ENCODE peak calls at places on chromosomes 16 and 17, in five cellular contexts. E is OCI-LY7, Z is AG04450, G is AG04449, I is right lobe of liver. T is an unnamed sample.

GRCh38 chr16:11675561-11676511 is 7.6 kb downstream of the SNN start:
- DNase-seq in E (no peak), Z (no peak), G (no peak), I (peak; percentile 89), T (no peak)

GRCh38 chr17:4003501-4004421 is 39.5 kb upstream of the ATP2A3 start:
- DNase-seq in E (no peak), Z (no peak), G (no peak), I (peak; percentile 82), T (no peak)

GRCh38 chr16:10552998-10553491 is 27.4 kb downstream of the EMP2 start:
- DNase-seq in E (peak; percentile 76), Z (no peak), G (no peak), I (peak; percentile 30), T (no peak)

GRCh38 chr16:31874354-31875111 is 926 bp downstream of the ZNF267 start:
- DNase-seq in E (peak; percentile 67), Z (no peak), G (no peak), I (no peak), T (no peak)

GRCh38 chr17:75689441-75689873 is 22.3 kb downstream of the SAP30BP start:
- DNase-seq in E (peak; percentile 98), Z (no peak), G (no peak), I (no peak), T (no peak)

GRCh38 chr16:53509906-53510703 is 7.1 kb upstream of the AKTIP start:
- DNase-seq in E (peak; percentile 60), Z (peak; percentile 41), G (no peak), I (peak; percentile 82), T (no peak)

GRCh38 chr16:85445779-85446222 is 167.3 kb upstream of the GSE1 start:
- DNase-seq in E (no peak), Z (no peak), G (no peak), I (no peak), T (no peak)

GRCh38 chr16:57127037-57127763 is 34.8 kb downstream of the CPNE2 start:
- DNase-seq in E (no peak), Z (no peak), G (no peak), I (no peak), T (no peak)

GRCh38 chr16:89315791-89316581 is 98.5 kb downstream of the ZNF778 start:
- DNase-seq in E (peak; percentile 65), Z (no peak), G (no peak), I (no peak), T (no peak)

GRCh38 chr16:77385481-77385880 is 49.4 kb downstream of the ADAMTS18 start:
- DNase-seq in E (no peak), Z (no peak), G (no peak), I (no peak), T (no peak)

GRCh38 chr16:16073884-16074781 is 124.7 kb downstream of the ABCC1 start:
- DNase-seq in E (peak; percentile 20), Z (peak; percentile 81), G (peak; percentile 88), I (no peak), T (peak; percentile 76)

GRCh38 chr16:53502331-53503269 is at the start of gene AKTIP:
- DNase-seq in E (peak; percentile 27), Z (no peak), G (no peak), I (peak; percentile 50), T (no peak)

DNA sequence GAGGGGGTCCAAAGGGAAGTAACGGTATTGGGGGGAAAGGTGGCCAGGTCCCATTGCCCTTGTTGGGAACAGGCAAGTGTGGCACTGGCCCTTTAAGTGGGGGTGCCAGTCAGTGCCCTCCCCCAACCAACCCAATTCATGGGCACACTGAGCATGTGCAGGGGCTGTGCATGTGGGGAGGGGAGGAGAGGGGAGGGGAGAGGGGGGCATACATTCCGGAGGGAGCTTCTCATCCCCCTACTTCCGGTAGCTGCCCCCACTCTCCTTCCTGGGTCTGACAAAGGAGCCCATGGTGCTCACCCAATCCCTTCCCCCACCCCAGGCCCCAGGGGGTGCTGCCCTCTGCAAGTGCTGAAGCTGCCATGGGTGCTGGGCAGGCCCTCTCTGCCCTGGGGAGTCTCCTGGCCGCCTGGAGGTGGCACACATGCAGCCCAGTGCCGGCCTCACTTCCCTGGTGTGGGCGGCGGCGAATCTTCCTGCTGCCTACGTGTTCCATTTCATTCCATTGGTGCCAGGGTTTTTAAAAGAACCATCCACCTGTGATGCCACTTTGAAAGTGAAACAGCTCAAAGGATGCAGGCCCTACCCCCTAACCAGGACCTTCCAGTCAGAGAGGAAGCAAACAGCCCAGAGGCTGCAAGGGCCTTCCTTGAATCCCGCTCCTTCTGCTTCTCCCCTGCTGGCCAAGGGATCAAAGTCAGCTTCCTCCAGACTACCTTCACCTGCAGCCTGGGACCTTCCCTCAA is 11.0 kb downstream of the HEXIM2 start:
- DNase-seq in E (peak; percentile 81), Z (no peak), G (no peak), I (peak; percentile 54), T (no peak)
- H3K4me3 ChIP-seq in E (peak overlapping the region; percentile 65), Z (peak overlapping the region; percentile 10), G (peak overlapping the region; percentile 30), I (no peak overlapping the region), T (no peak overlapping the region)

GRCh38 chr17:62781356-62781755 is 26.8 kb downstream of the MARCHF10 start:
- DNase-seq in E (no peak), Z (no peak), G (no peak), I (no peak), T (no peak)

GRCh38 chr17:62781826-62782225 is 26.3 kb downstream of the MARCHF10 start:
- DNase-seq in E (no peak), Z (no peak), G (no peak), I (no peak), T (no peak)

GRCh38 chr17:62780951-62781350 is 27.2 kb downstream of the MARCHF10 start:
- DNase-seq in E (no peak), Z (no peak), G (no peak), I (no peak), T (no peak)

GRCh38 chr17:62780273-62780672 is 27.8 kb downstream of the MARCHF10 start:
- DNase-seq in E (no peak), Z (no peak), G (no peak), I (no peak), T (no peak)

GRCh38 chr17:62778990-62779681 is 29.0 kb downstream of the MARCHF10 start:
- DNase-seq in E (no peak), Z (peak; percentile 91), G (peak; percentile 82), I (no peak), T (peak; percentile 97)
- H3K4me3 ChIP-seq in E (no peak overlapping the region), Z (peak overlapping the region; percentile 13), G (peak overlapping the region; percentile 19), I (no peak overlapping the region), T (no peak overlapping the region)

DNA sequence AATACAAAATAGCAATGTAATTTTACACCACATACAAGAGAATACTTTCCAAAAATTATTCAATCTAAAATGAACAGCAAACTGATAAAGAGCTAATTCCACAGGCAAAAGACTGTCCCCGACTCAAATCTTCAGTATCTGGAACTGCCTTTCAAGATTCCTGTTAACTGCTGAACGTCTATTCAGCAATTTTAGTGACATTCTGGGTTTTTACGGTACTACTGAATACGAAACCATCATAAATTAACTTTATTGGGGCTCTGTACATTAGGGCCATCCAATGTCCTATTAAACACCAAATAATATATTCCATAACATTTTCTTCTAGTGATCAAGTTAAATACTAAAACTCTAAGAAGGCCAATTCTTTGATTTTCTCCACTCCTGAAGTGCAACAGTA is 1.6 kb downstream of the FBXL20 start:
- DNase-seq in E (no peak), Z (no peak), G (no peak), I (no peak), T (no peak)
- H3K4me3 ChIP-seq in E (no peak overlapping the region), Z (no peak overlapping the region), G (peak overlapping the region; percentile 84), I (no peak overlapping the region), T (no peak overlapping the region)

DNA sequence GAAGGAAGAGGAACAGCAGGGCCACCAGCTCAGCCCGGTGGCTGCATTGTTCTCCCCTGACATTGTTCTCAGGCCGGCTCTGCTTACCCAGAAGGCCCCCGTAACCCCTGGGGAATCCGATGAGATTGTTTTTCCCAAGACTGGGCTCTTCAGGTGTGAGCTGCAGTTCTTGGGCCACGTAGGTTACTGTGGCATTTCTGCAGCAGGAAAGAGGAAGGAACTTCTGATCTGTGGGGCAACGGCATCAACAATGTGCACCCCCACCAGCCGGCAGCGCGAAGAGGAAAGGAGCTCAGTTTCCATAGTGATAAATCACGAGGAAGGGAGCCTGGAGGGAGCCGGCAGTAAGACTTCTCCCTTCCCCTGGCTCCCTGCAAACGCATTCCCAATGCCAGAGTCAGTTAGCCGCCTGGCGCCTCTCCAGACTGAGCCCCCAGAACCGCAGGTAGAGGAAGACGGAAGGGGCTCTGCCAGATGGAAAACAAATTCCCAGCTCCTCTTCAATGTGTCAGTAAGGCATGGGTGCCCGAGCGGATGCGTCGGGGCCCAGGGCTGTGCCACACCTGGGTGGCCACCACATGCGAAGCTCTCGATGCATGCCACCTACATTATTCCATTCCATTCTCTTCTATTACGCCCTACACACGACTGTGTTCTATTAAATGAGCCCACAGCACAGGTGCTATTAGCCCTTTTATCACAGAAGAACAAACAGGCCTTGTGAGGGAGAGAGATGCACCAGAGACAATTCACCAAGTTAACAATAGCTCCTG is 21.5 kb upstream of the PECAM1 start:
- DNase-seq in E (peak; percentile 92), Z (no peak), G (no peak), I (peak; percentile 55), T (no peak)
- H3K4me3 ChIP-seq in E (peak overlapping the region; percentile 70), Z (no peak overlapping the region), G (peak overlapping the region; percentile 15), I (no peak overlapping the region), T (no peak overlapping the region)

GRCh38 chr17:82993005-82993404 is 86.4 kb upstream of the METRNL start:
- DNase-seq in E (no peak), Z (no peak), G (no peak), I (no peak), T (no peak)
- H3K4me3 ChIP-seq in E (no peak overlapping the region), Z (no peak overlapping the region), G (no peak overlapping the region), I (no peak overlapping the region), T (no peak overlapping the region)

DNA sequence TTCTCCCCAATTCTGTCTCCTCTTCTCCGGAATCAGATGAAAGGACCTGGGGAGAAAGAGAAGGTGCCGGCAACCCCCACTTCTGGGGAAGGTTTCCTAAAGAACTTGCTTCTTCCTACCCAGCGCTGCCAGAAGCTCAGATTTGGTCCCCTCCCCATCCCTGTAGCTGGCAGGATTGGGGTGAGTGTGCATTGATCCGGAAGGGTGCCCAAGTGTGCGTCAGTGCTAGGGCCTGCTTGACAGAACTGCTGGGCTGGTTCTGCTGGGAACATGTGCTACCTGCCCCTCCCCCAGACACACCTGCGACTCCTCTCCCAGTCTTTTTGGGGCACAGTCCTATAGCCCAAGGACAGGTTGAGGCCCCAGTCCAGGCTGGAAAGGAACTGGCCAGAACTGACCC is 3.3 kb downstream of the ARL4D start:
- DNase-seq in E (no peak), Z (no peak), G (no peak), I (no peak), T (no peak)
- H3K4me3 ChIP-seq in E (no peak overlapping the region), Z (no peak overlapping the region), G (no peak overlapping the region), I (no peak overlapping the region), T (no peak overlapping the region)

DNA sequence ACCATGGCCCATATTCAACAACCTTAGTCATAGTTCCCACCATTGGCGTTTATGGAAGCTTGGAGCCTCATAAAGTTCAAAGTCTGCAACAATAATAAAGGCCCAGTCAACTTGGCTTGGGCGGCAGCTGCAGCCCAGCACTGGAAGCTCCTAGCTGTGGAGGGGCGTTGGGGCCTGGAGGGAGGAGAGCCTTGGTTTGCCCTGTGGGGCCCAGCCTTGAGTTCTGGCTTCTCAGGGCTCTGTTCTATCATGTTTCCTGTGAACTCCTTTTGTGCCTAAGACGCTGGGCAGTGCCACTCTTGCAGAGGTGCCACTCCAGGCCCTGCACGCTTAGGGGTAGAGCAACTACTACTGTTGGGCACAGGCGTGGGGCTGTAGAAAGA is 927 bp upstream of the ENGASE start:
- DNase-seq in E (no peak), Z (no peak), G (no peak), I (no peak), T (no peak)
- H3K4me3 ChIP-seq in E (no peak overlapping the region), Z (no peak overlapping the region), G (no peak overlapping the region), I (no peak overlapping the region), T (no peak overlapping the region)

GRCh38 chr17:63932721-63933120 is 590 bp upstream of the CD79B start:
- DNase-seq in E (peak; percentile 56), Z (no peak), G (no peak), I (no peak), T (no peak)
- H3K4me3 ChIP-seq in E (peak overlapping the region; percentile 98), Z (no peak overlapping the region), G (no peak overlapping the region), I (no peak overlapping the region), T (no peak overlapping the region)